ENCODE peak calls at places on chromosome 10, in five cellular contexts. E, Y, C, H and N are unnamed samples.

GRCh38 chr10:71087622-71088021 is 124.7 kb upstream of the UNC5B start:
- DNase-seq in E (peak), Y (no peak), C (no peak), H (no peak), N (no peak)

GRCh38 chr10:131211556-131211955 is 100.0 kb downstream of the TCERG1L start:
- DNase-seq in E (no peak), Y (no peak), C (no peak), H (no peak), N (no peak)

GRCh38 chr10:79433324-79434222 is 11.9 kb downstream of the ZCCHC24 start:
- DNase-seq in E (no peak), Y (no peak), C (no peak), H (no peak), N (no peak)

GRCh38 chr10:77943086-77943901 is 16.7 kb upstream of the DLG5 start:
- DNase-seq in E (no peak), Y (no peak), C (no peak), H (peak), N (peak)

GRCh38 chr10:116753759-116754158 is 11.4 kb upstream of the HSPA12A start:
- DNase-seq in E (no peak), Y (no peak), C (no peak), H (peak), N (no peak)

GRCh38 chr10:99235872-99236626 is 397 bp upstream of the HPSE2 start:
- DNase-seq in E (no peak), Y (no peak), C (no peak), H (no peak), N (no peak)

GRCh38 chr10:101060951-101061813 is 607 bp upstream of the KAZALD1 start:
- DNase-seq in E (peak), Y (no peak), C (peak), H (peak), N (peak)

GRCh38 chr10:93412801-93413200 is 69.3 kb downstream of the MYOF start:
- DNase-seq in E (no peak), Y (no peak), C (no peak), H (no peak), N (no peak)

GRCh38 chr10:125625586-125625985 is 57.4 kb downstream of the TEX36 start:
- DNase-seq in E (no peak), Y (no peak), C (no peak), H (no peak), N (no peak)

GRCh38 chr10:29160110-29160669 is 128.7 kb upstream of the LYZL1 start:
- DNase-seq in E (no peak), Y (no peak), C (no peak), H (peak), N (peak)

GRCh38 chr10:17206210-17206709 is 4.8 kb upstream of the TRDMT1 start:
- DNase-seq in E (no peak), Y (no peak), C (no peak), H (peak), N (peak)

GRCh38 chr10:9858816-9859215 is 1158.9 kb upstream of the CELF2 start:
- DNase-seq in E (no peak), Y (no peak), C (no peak), H (no peak), N (no peak)

GRCh38 chr10:76558996-76559888 is 1078.4 kb downstream of the KCNMA1 start:
- DNase-seq in E (no peak), Y (no peak), C (no peak), H (peak), N (peak)

GRCh38 chr10:127532659-127533058 is 16.4 kb upstream of the NPS start:
- DNase-seq in E (no peak), Y (no peak), C (no peak), H (no peak), N (no peak)

GRCh38 chr10:130664526-130664925 is 528.3 kb downstream of the GLRX3 start:
- DNase-seq in E (no peak), Y (no peak), C (no peak), H (no peak), N (no peak)

GRCh38 chr10:74332398-74332797 is 181.4 kb downstream of the ADK start:
- DNase-seq in E (no peak), Y (no peak), C (no peak), H (no peak), N (no peak)

GRCh38 chr10:95290801-95291633 is at the start of gene PDLIM1:
- DNase-seq in E (peak), Y (no peak), C (peak), H (peak), N (peak)

GRCh38 chr10:95517536-95518454 is 43.4 kb downstream of the SORBS1 start:
- DNase-seq in E (no peak), Y (no peak), C (no peak), H (peak), N (peak)

GRCh38 chr10:17665742-17666141 is 21.8 kb downstream of the STAM start:
- DNase-seq in E (no peak), Y (no peak), C (no peak), H (peak), N (peak)

GRCh38 chr10:12703141-12703540 is 298.4 kb downstream of the CCDC3 start:
- DNase-seq in E (no peak), Y (no peak), C (no peak), H (peak), N (no peak)

GRCh38 chr10:26367771-26368170 is 70.4 kb upstream of the APBB1IP start:
- DNase-seq in E (peak), Y (no peak), C (no peak), H (peak), N (peak)

GRCh38 chr10:69382382-69383117 is 34.2 kb downstream of the TACR2 start:
- DNase-seq in E (no peak), Y (no peak), C (no peak), H (peak), N (peak)

GRCh38 chr10:132264966-132265877 is 42.5 kb downstream of the STK32C start:
- DNase-seq in E (no peak), Y (no peak), C (no peak), H (no peak), N (no peak)